ENCODE peak calls at places on chromosomes 2 and 18, in four cellular contexts. N is ovary, H is lower leg skin, R is H54. J is an unnamed sample.

GRCh38 chr2:27356056-27356381 is 545 bp downstream of the GTF3C2 start:
- DNase-seq in H (peak; percentile 87), R (no peak), N (peak; percentile 44), J (no peak)

GRCh38 chr2:26612522-26613240 is 28.5 kb downstream of the CIB4 start:
- DNase-seq in R (no peak), H (peak; percentile 85), N (peak; percentile 44), J (no peak)

GRCh38 chr2:145380436-145381017 is 860.6 kb upstream of the ZEB2 start:
- DNase-seq in H (no peak), R (peak; percentile 2), N (no peak), J (no peak)

GRCh38 chr2:218257390-218257981 is 3.3 kb upstream of the GPBAR1 start:
- DNase-seq in R (no peak), N (no peak), H (peak; percentile 81), J (no peak)

GRCh38 chr2:211367252-211367651 is 810.9 kb downstream of the CPS1 start:
- DNase-seq in H (no peak), R (no peak), N (no peak), J (no peak)

GRCh38 chr2:225400060-225400511 is 576 bp downstream of the NYAP2 start:
- DNase-seq in N (no peak), R (no peak), H (no peak), J (no peak)

GRCh38 chr18:6370410-6370809 is 44.3 kb downstream of the L3MBTL4 start:
- DNase-seq in R (no peak), H (no peak), N (no peak), J (no peak)

GRCh38 chr18:26617151-26617554 is 68.8 kb upstream of the KCTD1 start:
- DNase-seq in R (peak; percentile 60), N (no peak), H (no peak), J (no peak)

GRCh38 chr2:155060906-155061305 is 362.4 kb downstream of the KCNJ3 start:
- DNase-seq in N (no peak), R (no peak), H (no peak), J (no peak)

GRCh38 chr2:8248623-8248957 is 433.3 kb upstream of the ID2 start:
- DNase-seq in H (no peak), N (no peak), R (no peak), J (no peak)

GRCh38 chr2:221817052-221817451 is 244.9 kb upstream of the EPHA4 start:
- DNase-seq in R (peak; percentile 22), N (no peak), H (no peak), J (no peak)

GRCh38 chr18:70044626-70045025 is 97.0 kb upstream of the CD226 start:
- DNase-seq in N (no peak), R (peak; percentile 22), H (no peak), J (no peak)

GRCh38 chr2:240728827-240729226 is 37.2 kb downstream of the AQP12A start:
- DNase-seq in H (no peak), R (no peak), N (no peak), J (no peak)

GRCh38 chr18:48806551-48807261 is 144.1 kb downstream of the SMAD7 start:
- DNase-seq in H (peak; percentile 87), N (peak; percentile 16), R (no peak), J (no peak)

GRCh38 chr2:19351914-19352697 is 6.3 kb downstream of the OSR1 start:
- DNase-seq in R (no peak), N (no peak), H (no peak), J (no peak)

GRCh38 chr2:197113221-197113831 is 186.8 kb upstream of the PGAP1 start:
- DNase-seq in R (no peak), N (no peak), H (no peak), J (no peak)

GRCh38 chr2:24913896-24914295 is 6.1 kb downstream of the ADCY3 start:
- DNase-seq in R (no peak), N (no peak), H (no peak), J (peak; percentile 38)

GRCh38 chr2:179272406-179273192 is 8.0 kb upstream of the SESTD1 start:
- DNase-seq in H (no peak), R (no peak), N (no peak), J (no peak)

GRCh38 chr18:61464551-61465102 is 131.4 kb downstream of the CDH20 start:
- DNase-seq in N (no peak), H (no peak), R (no peak), J (no peak)

GRCh38 chr2:128421861-128422311 is 103.2 kb upstream of the HS6ST1 start:
- DNase-seq in N (no peak), R (no peak), H (peak; percentile 82), J (no peak)

GRCh38 chr2:10812362-10813084 is at the start of gene PDIA6:
- DNase-seq in N (peak; percentile 99), R (peak; percentile 94), H (peak; percentile 99), J (peak; percentile 95)
- TF ChIP-seq POLR2A in N (peak; percentile 65), R (peak; percentile 86), H (no peak), J (no peak)

GRCh38 chr18:55323051-55323994 is 264.7 kb downstream of the TCF4 start:
- DNase-seq in H (no peak), R (no peak), N (peak; percentile 18), J (no peak)

GRCh38 chr18:55321268-55322175 is 266.5 kb downstream of the TCF4 start:
- DNase-seq in R (no peak), H (peak; percentile 96), N (peak; percentile 94), J (peak; percentile 61)

GRCh38 chr18:55324166-55324565 is 263.8 kb downstream of the TCF4 start:
- DNase-seq in H (no peak), N (no peak), R (no peak), J (no peak)

GRCh38 chr18:55320399-55321255 is 267.4 kb downstream of the TCF4 start:
- DNase-seq in R (no peak), H (no peak), N (no peak), J (no peak)

DNA sequence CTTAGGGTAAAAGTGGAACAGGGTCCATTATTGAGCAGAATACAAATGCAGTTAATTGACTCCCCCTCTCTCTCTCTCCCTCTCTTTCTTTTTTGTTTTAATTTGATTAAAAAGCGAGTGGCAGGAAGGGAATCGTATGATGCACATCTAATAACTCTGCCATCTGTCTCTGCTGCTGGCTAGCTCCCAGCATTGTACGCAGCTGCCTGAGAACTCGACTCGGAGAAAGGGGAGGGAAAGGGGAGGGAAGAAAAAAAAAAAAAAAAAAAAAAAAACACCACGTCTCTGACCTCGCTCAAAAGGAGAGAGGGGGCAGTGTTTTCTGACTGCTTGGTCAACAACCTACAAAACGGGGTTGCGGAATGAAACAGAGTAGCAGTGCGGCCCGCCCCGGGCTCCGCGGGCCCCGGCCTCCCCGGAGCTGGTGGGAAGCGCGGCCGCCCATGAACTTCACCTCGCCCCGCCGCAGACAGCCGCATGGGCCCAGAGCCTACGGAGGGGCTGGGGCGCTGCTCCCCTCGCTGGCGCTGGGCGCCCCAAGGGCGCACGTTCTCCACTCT is 265.7 kb downstream of the TCF4 start:
- DNase-seq in N (peak; percentile 90), H (peak; percentile 94), R (no peak), J (peak; percentile 62)
- TF ChIP-seq POLR2A in N (peak; percentile 45), H (no peak), R (no peak), J (no peak)

GRCh38 chr2:20617892-20618467 is 32.9 kb downstream of the HS1BP3 start:
- DNase-seq in N (peak; percentile 100), R (peak; percentile 97), H (peak; percentile 98), J (peak; percentile 95)
- TF ChIP-seq POLR2A in N (no peak), R (no peak), H (no peak), J (no peak)

DNA sequence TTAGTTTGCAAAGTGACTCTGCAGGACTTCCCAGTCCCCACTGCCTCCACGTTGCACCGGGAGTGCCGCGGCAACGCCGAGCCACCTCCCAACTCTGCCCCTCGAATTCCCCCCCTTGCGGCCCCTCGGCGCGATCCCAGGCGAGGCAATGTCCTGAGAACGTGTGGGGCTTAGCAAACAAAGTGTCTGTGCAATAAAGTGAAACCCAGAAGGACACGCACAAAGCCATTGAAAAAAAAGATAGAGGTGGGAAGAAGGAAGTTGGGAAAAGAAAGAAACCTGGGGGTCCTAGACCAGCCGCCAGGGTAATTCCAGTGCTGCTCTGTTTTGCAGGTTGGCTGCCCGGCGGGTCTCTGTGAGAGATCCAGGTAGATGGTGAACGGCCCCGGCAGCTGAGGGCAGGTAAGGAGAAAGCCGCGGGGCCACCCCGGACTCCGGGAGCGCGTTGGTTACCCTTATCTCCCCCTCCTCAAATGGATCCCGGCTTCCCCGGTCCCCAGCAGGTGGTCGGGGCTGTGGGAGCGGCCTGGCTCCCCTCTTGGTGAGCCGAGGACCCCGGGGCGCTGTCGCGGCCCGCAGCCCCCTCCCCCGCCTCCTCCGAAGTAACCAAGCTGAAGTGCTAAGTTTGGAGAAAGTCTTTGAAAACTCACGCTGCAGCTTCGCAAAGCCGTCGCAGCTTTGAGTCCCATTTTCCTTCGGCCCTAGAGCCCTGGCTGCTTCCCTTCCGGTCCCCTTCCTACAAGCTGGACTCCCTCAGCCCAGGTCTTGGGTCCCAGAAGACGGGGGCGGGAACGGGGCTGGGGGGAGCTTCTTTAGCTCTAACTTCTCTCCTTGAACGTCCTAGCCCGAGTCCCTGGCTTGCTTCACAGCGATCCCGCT is 525 bp downstream of the OTX1 start:
- DNase-seq in N (peak; percentile 43), R (no peak), H (no peak), J (no peak)
- TF ChIP-seq POLR2A in N (no peak), R (no peak), H (no peak), J (no peak)

J was measured in breast epithelium.